ENCODE peak calls at places on chromosomes 6 and 20, in five cellular contexts. Y, S, Z, D and K are unnamed samples.

GRCh38 chr20:54339093-54339492 is 131.2 kb downstream of the PFDN4 start:
- DNase-seq in Y (no peak), S (no peak), Z (no peak), D (no peak), K (no peak)

GRCh38 chr20:6696001-6696400 is 71.5 kb upstream of the BMP2 start:
- DNase-seq in Y (no peak), S (no peak), Z (no peak), D (no peak), K (no peak)

GRCh38 chr6:3382399-3383279 is 74.2 kb downstream of the SLC22A23 start:
- DNase-seq in Y (no peak), S (no peak), Z (no peak), D (no peak), K (no peak)

GRCh38 chr20:17469631-17470030 is 61.5 kb downstream of the BFSP1 start:
- DNase-seq in Y (no peak), S (no peak), Z (no peak), D (no peak), K (no peak)

GRCh38 chr6:53369876-53370515 is 21.2 kb upstream of the ELOVL5 start:
- DNase-seq in Y (no peak), S (no peak), Z (no peak), D (no peak), K (no peak)

GRCh38 chr20:48295445-48295903 is 510.2 kb upstream of the SULF2 start:
- DNase-seq in Y (no peak), S (peak; percentile 32), Z (peak; percentile 91), D (peak; percentile 86), K (no peak)

GRCh38 chr20:53764416-53764800 is 170.8 kb upstream of the ZNF217 start:
- DNase-seq in Y (no peak), S (no peak), Z (no peak), D (no peak), K (no peak)

GRCh38 chr6:111872521-111873177 is 603 bp downstream of the FYN start:
- DNase-seq in Y (no peak), S (peak; percentile 67), Z (peak; percentile 34), D (no peak), K (no peak)

GRCh38 chr6:38024908-38025307 is 205.4 kb downstream of the ZFAND3 start:
- DNase-seq in Y (no peak), S (no peak), Z (peak; percentile 45), D (no peak), K (no peak)

GRCh38 chr6:151325075-151326050 is 66.0 kb downstream of the ZBTB2 start:
- DNase-seq in Y (no peak), S (peak; percentile 60), Z (peak; percentile 78), D (no peak), K (no peak)

GRCh38 chr6:165884813-165885765 is 222.0 kb upstream of the PDE10A start:
- DNase-seq in Y (peak; percentile 68), S (peak; percentile 92), Z (peak; percentile 35), D (peak; percentile 24), K (no peak)

GRCh38 chr20:18058661-18059467 is 1.1 kb upstream of the OVOL2 start:
- DNase-seq in Y (no peak), S (peak; percentile 60), Z (no peak), D (no peak), K (peak; percentile 21)

GRCh38 chr6:2026133-2026532 is 219.3 kb downstream of the GMDS start:
- DNase-seq in Y (no peak), S (no peak), Z (no peak), D (no peak), K (no peak)

GRCh38 chr6:48426636-48427035 is 315.6 kb upstream of the PTCHD4 start:
- DNase-seq in Y (no peak), S (no peak), Z (peak; percentile 94), D (peak; percentile 75), K (no peak)

GRCh38 chr20:64167676-64168075 is 3.4 kb downstream of the MYT1 start:
- DNase-seq in Y (no peak), S (no peak), Z (no peak), D (no peak), K (no peak)

GRCh38 chr6:3607599-3607998 is 143.9 kb downstream of the PXDC1 start:
- DNase-seq in Y (no peak), S (no peak), Z (no peak), D (no peak), K (no peak)

GRCh38 chr20:8399963-8400362 is 267.9 kb downstream of the PLCB1 start:
- DNase-seq in Y (peak; percentile 89), S (no peak), Z (no peak), D (no peak), K (no peak)

GRCh38 chr6:29792123-29793035 is 35.2 kb upstream of the HLA-G start:
- DNase-seq in Y (no peak), S (peak; percentile 64), Z (peak; percentile 6), D (no peak), K (no peak)

GRCh38 chr20:47735412-47736400 is 49.6 kb downstream of the SULF2 start:
- DNase-seq in Y (peak; percentile 57), S (no peak), Z (no peak), D (no peak), K (no peak)

GRCh38 chr20:2914160-2914559 is 40.9 kb downstream of the PTPRA start:
- DNase-seq in Y (peak; percentile 65), S (no peak), Z (no peak), D (no peak), K (no peak)